ENCODE peak calls at places on chromosomes 5 and 9, in ten cellular contexts. C, N, V, F, P, Z, X, O, K and R are unnamed samples.

GRCh38 chr5:81165493-81166119 is 67.5 kb upstream of the CKMT2 start:
- DNase-seq in C (peak; percentile 22), N (peak; percentile 53), V (peak; percentile 79), F (peak; percentile 58), P (peak; percentile 69), Z (peak; percentile 71), X (peak; percentile 68), O (peak; percentile 53), K (peak; percentile 34), R (peak; percentile 75)

GRCh38 chr5:126335871-126336270 is 87.3 kb upstream of the GRAMD2B start:
- DNase-seq in C (peak; percentile 18), N (no peak), V (no peak), F (no peak), P (no peak), Z (peak; percentile 18), X (no peak), O (no peak), K (no peak), R (no peak)

GRCh38 chr5:116404001-116404400 is 170.6 kb downstream of the SEMA6A start:
- DNase-seq in C (no peak), N (no peak), V (no peak), F (no peak), P (no peak), Z (no peak), X (no peak), O (no peak), K (no peak), R (no peak)

GRCh38 chr9:36039696-36040095 is 3.0 kb downstream of the RECK start:
- DNase-seq in C (no peak), N (peak; percentile 32), V (no peak), F (no peak), P (no peak), Z (peak; percentile 19), X (no peak), O (no peak), K (no peak), R (no peak)

GRCh38 chr5:7388553-7388952 is 7.4 kb upstream of the ADCY2 start:
- DNase-seq in C (no peak), N (no peak), V (no peak), F (no peak), P (no peak), Z (no peak), X (no peak), O (no peak), K (no peak), R (no peak)

GRCh38 chr9:110835859-110836271 is 167.3 kb downstream of the MUSK start:
- DNase-seq in C (peak; percentile 46), N (no peak), V (no peak), F (no peak), P (no peak), Z (peak; percentile 68), X (no peak), O (no peak), K (no peak), R (no peak)

GRCh38 chr9:93013856-93014582 is 44.5 kb upstream of the SUSD3 start:
- DNase-seq in C (no peak), N (no peak), V (no peak), F (no peak), P (no peak), Z (no peak), X (no peak), O (no peak), K (no peak), R (no peak)

GRCh38 chr5:154138701-154139100 is 51.8 kb upstream of the GALNT10 start:
- DNase-seq in C (no peak), N (no peak), V (no peak), F (peak; percentile 15), P (peak; percentile 74), Z (no peak), X (no peak), O (no peak), K (no peak), R (no peak)

GRCh38 chr5:120446068-120446492 is 18.0 kb upstream of the PRR16 start:
- DNase-seq in C (peak; percentile 78), N (peak; percentile 78), V (no peak), F (no peak), P (peak; percentile 11), Z (peak; percentile 89), X (no peak), O (no peak), K (no peak), R (no peak)

GRCh38 chr9:111427186-111427585 is 57.0 kb downstream of the ECPAS start:
- DNase-seq in C (no peak), N (peak; percentile 5), V (no peak), F (no peak), P (no peak), Z (peak; percentile 54), X (no peak), O (no peak), K (no peak), R (no peak)

GRCh38 chr5:22852807-22853670 is at the start of gene CDH12:
- DNase-seq in C (no peak), N (peak; percentile 16), V (no peak), F (peak; percentile 54), P (no peak), Z (peak; percentile 1), X (peak; percentile 6), O (no peak), K (no peak), R (no peak)

GRCh38 chr5:34022131-34022705 is 14.4 kb upstream of the AMACR start:
- DNase-seq in C (no peak), N (peak; percentile 19), V (peak; percentile 56), F (no peak), P (no peak), Z (peak; percentile 71), X (peak; percentile 33), O (no peak), K (peak; percentile 38), R (peak; percentile 23)

GRCh38 chr9:115687356-115687755 is 466.2 kb upstream of the PAPPA start:
- DNase-seq in C (no peak), N (peak; percentile 55), V (no peak), F (no peak), P (no peak), Z (no peak), X (no peak), O (no peak), K (no peak), R (no peak)

GRCh38 chr5:98483301-98483700 is 290.2 kb upstream of the RGMB start:
- DNase-seq in C (peak; percentile 89), N (no peak), V (no peak), F (no peak), P (no peak), Z (no peak), X (no peak), O (no peak), K (no peak), R (no peak)

GRCh38 chr9:4491621-4491975 is 1.3 kb downstream of the SLC1A1 start:
- DNase-seq in C (no peak), N (no peak), V (no peak), F (peak; percentile 36), P (no peak), Z (no peak), X (no peak), O (no peak), K (no peak), R (no peak)

GRCh38 chr9:122821278-122821952 is 7.0 kb downstream of the PDCL start:
- DNase-seq in C (peak; percentile 13), N (no peak), V (no peak), F (peak; percentile 32), P (no peak), Z (no peak), X (no peak), O (no peak), K (no peak), R (no peak)

GRCh38 chr5:141637266-141637692 is 482 bp downstream of the RELL2 start:
- DNase-seq in C (no peak), N (no peak), V (peak; percentile 60), F (peak; percentile 45), P (no peak), Z (no peak), X (peak; percentile 53), O (peak; percentile 71), K (peak; percentile 52), R (no peak)

GRCh38 chr9:122350577-122351355 is 20.1 kb upstream of the PTGS1 start:
- DNase-seq in C (no peak), N (peak; percentile 60), V (peak; percentile 79), F (peak; percentile 86), P (peak; percentile 80), Z (peak; percentile 67), X (peak; percentile 85), O (peak; percentile 83), K (peak; percentile 63), R (peak; percentile 86)

GRCh38 chr9:102362463-102363138 is 624.2 kb upstream of the GRIN3A start:
- DNase-seq in C (no peak), N (no peak), V (no peak), F (no peak), P (no peak), Z (no peak), X (no peak), O (no peak), K (no peak), R (no peak)

GRCh38 chr9:31908158-31908890 is 476.1 kb upstream of the ACO1 start:
- DNase-seq in C (no peak), N (peak; percentile 76), V (no peak), F (no peak), P (no peak), Z (peak; percentile 3), X (peak; percentile 2), O (no peak), K (no peak), R (no peak)

GRCh38 chr9:82127993-82128710 is 139.6 kb downstream of the SPATA31D1 start:
- DNase-seq in C (no peak), N (no peak), V (no peak), F (no peak), P (no peak), Z (no peak), X (peak; percentile 46), O (peak; percentile 60), K (no peak), R (peak; percentile 43)

GRCh38 chr5:135830384-135831275 is 3.8 kb upstream of the SLC25A48 start:
- DNase-seq in C (no peak), N (no peak), V (no peak), F (no peak), P (no peak), Z (no peak), X (no peak), O (no peak), K (no peak), R (no peak)

GRCh38 chr9:98973546-98973921 is 29.8 kb downstream of the COL15A1 start:
- DNase-seq in C (no peak), N (no peak), V (no peak), F (no peak), P (peak; percentile 71), Z (no peak), X (no peak), O (no peak), K (no peak), R (no peak)

GRCh38 chr5:122415481-122416120 is 103.6 kb downstream of the SNCAIP start:
- DNase-seq in C (peak; percentile 44), N (peak; percentile 41), V (no peak), F (peak; percentile 53), P (peak; percentile 39), Z (peak; percentile 72), X (peak; percentile 25), O (peak; percentile 6), K (no peak), R (peak; percentile 47)

GRCh38 chr9:83043583-83043982 is 19.4 kb downstream of the RASEF start:
- DNase-seq in C (peak; percentile 49), N (no peak), V (no peak), F (no peak), P (no peak), Z (peak; percentile 36), X (no peak), O (no peak), K (no peak), R (no peak)

GRCh38 chr5:55866934-55867333 is 15.8 kb downstream of the IL31RA start:
- DNase-seq in C (no peak), N (no peak), V (no peak), F (no peak), P (no peak), Z (no peak), X (no peak), O (no peak), K (no peak), R (no peak)

GRCh38 chr5:173953528-173954090 is 35.4 kb upstream of the C5orf47 start:
- DNase-seq in C (no peak), N (no peak), V (no peak), F (no peak), P (no peak), Z (peak; percentile 56), X (no peak), O (no peak), K (no peak), R (no peak)

GRCh38 chr5:111495159-111495558 is 17.2 kb downstream of the STARD4 start:
- DNase-seq in C (no peak), N (no peak), V (no peak), F (no peak), P (no peak), Z (no peak), X (no peak), O (no peak), K (no peak), R (no peak)